ENCODE peak calls at places on chromosomes 4 and X, in nine cellular contexts. N, T, R, I, X, Q, D, W and S are unnamed samples.

GRCh38 chr4:158673633-158674032 is 1.5 kb downstream of the ETFDH start:
- DNase-seq in N (no peak), T (no peak), R (no peak), I (no peak), X (no peak), Q (no peak), D (no peak), W (no peak), S (no peak)

GRCh38 chrX:72240976-72241375 is 2.1 kb upstream of the ERCC6L start:
- DNase-seq in N (no peak), T (no peak), R (no peak), I (no peak), X (no peak), Q (no peak), D (no peak), W (no peak), S (no peak)

GRCh38 chrX:109847257-109848187 is 114.5 kb upstream of the ACSL4 start:
- DNase-seq in N (peak), T (no peak), R (peak), I (peak), X (peak), Q (peak), D (peak), W (peak), S (no peak)

GRCh38 chrX:118218940-118219339 is 102.3 kb upstream of the KLHL13 start:
- DNase-seq in N (no peak), T (no peak), R (no peak), I (no peak), X (no peak), Q (no peak), D (no peak), W (no peak), S (no peak)

GRCh38 chr4:48949518-48950207 is 36.4 kb upstream of the CWH43 start:
- DNase-seq in N (peak), T (no peak), R (peak), I (no peak), X (peak), Q (no peak), D (no peak), W (peak), S (no peak)

GRCh38 chr4:38529189-38530115 is 134.5 kb upstream of the KLF3 start:
- DNase-seq in N (peak), T (peak), R (no peak), I (no peak), X (peak), Q (no peak), D (no peak), W (no peak), S (no peak)

GRCh38 chr4:140078366-140078765 is 75.6 kb downstream of the MAML3 start:
- DNase-seq in N (no peak), T (no peak), R (no peak), I (peak), X (no peak), Q (no peak), D (peak), W (peak), S (no peak)

GRCh38 chrX:110722135-110722534 is 73.5 kb downstream of the CHRDL1 start:
- DNase-seq in N (no peak), T (no peak), R (no peak), I (no peak), X (no peak), Q (no peak), D (no peak), W (no peak), S (no peak)

GRCh38 chr4:19927381-19927780 is 324.3 kb upstream of the SLIT2 start:
- DNase-seq in N (no peak), T (no peak), R (no peak), I (peak), X (no peak), Q (no peak), D (peak), W (peak), S (no peak)

GRCh38 chr4:13966241-13967195 is 339.0 kb upstream of the BOD1L1 start:
- DNase-seq in N (peak), T (no peak), R (peak), I (peak), X (no peak), Q (peak), D (peak), W (peak), S (no peak)

GRCh38 chr4:119284876-119285611 is 36.9 kb downstream of the FABP2 start:
- DNase-seq in N (peak), T (no peak), R (peak), I (peak), X (peak), Q (peak), D (peak), W (peak), S (no peak)

GRCh38 chr4:1249148-1249730 is 309 bp upstream of the CTBP1 start:
- DNase-seq in N (peak), T (peak), R (peak), I (peak), X (peak), Q (peak), D (peak), W (peak), S (no peak)

GRCh38 chr4:41692717-41693345 is 55.7 kb downstream of the PHOX2B start:
- DNase-seq in N (peak), T (no peak), R (peak), I (peak), X (peak), Q (peak), D (peak), W (peak), S (no peak)

GRCh38 chr4:13527983-13528822 is 16.1 kb downstream of the NKX3-2 start:
- DNase-seq in N (no peak), T (no peak), R (peak), I (peak), X (no peak), Q (no peak), D (no peak), W (no peak), S (no peak)

GRCh38 chr4:169662226-169662625 is 41.8 kb downstream of the CLCN3 start:
- DNase-seq in N (no peak), T (no peak), R (no peak), I (peak), X (no peak), Q (no peak), D (no peak), W (no peak), S (no peak)

GRCh38 chr4:188941524-188942109 is 802.4 kb downstream of the TRIML1 start:
- DNase-seq in N (peak), T (no peak), R (peak), I (peak), X (peak), Q (peak), D (peak), W (peak), S (no peak)

GRCh38 chrX:84865113-84865512 is 138.6 kb upstream of the APOOL start:
- DNase-seq in N (peak), T (no peak), R (no peak), I (no peak), X (no peak), Q (peak), D (no peak), W (no peak), S (no peak)

GRCh38 chr4:153757407-153757806 is 2.4 kb downstream of the RNF175 start:
- DNase-seq in N (peak), T (no peak), R (peak), I (no peak), X (no peak), Q (no peak), D (peak), W (no peak), S (no peak)

GRCh38 chr4:76729991-76730390 is 168.0 kb downstream of the SOWAHB start:
- DNase-seq in N (no peak), T (no peak), R (no peak), I (peak), X (no peak), Q (no peak), D (no peak), W (peak), S (no peak)

GRCh38 chrX:57918750-57919436 is 8.6 kb upstream of the ZXDA start:
- DNase-seq in N (peak), T (peak), R (no peak), I (peak), X (peak), Q (peak), D (no peak), W (peak), S (no peak)

GRCh38 chr4:42821230-42821629 is 71.3 kb upstream of the GRXCR1 start:
- DNase-seq in N (no peak), T (no peak), R (no peak), I (no peak), X (no peak), Q (no peak), D (no peak), W (no peak), S (no peak)

GRCh38 chrX:40077176-40077575 is 20.6 kb downstream of the BCOR start:
- DNase-seq in N (no peak), T (no peak), R (no peak), I (no peak), X (no peak), Q (no peak), D (no peak), W (no peak), S (no peak)

GRCh38 chr4:88830576-88830975 is 132.9 kb upstream of the NAP1L5 start:
- DNase-seq in N (no peak), T (no peak), R (no peak), I (no peak), X (no peak), Q (no peak), D (no peak), W (no peak), S (no peak)

GRCh38 chr4:169907705-169908104 is 118.5 kb downstream of the MFAP3L start:
- DNase-seq in N (no peak), T (no peak), R (no peak), I (no peak), X (no peak), Q (no peak), D (no peak), W (no peak), S (no peak)

GRCh38 chr4:1579834-1580686 is 104.1 kb downstream of the FAM53A start:
- DNase-seq in N (peak), T (peak), R (peak), I (peak), X (peak), Q (no peak), D (peak), W (peak), S (no peak)

GRCh38 chrX:9327086-9327746 is 137.6 kb upstream of the TBL1X start:
- DNase-seq in N (peak), T (no peak), R (no peak), I (no peak), X (no peak), Q (no peak), D (no peak), W (no peak), S (no peak)

GRCh38 chr4:137707626-137708025 is 175.3 kb upstream of the PCDH18 start:
- DNase-seq in N (peak), T (no peak), R (peak), I (peak), X (no peak), Q (peak), D (peak), W (peak), S (no peak)

GRCh38 chr4:188021548-188022249 is 26.1 kb downstream of the ZFP42 start:
- DNase-seq in N (peak), T (no peak), R (no peak), I (no peak), X (peak), Q (no peak), D (no peak), W (no peak), S (no peak)

GRCh38 chrX:1453951-1454785 is 1.5 kb upstream of the ASMTL start:
- DNase-seq in N (peak), T (peak), R (peak), I (peak), X (peak), Q (peak), D (peak), W (peak), S (peak)

GRCh38 chrX:108437789-108438623 is at the start of gene COL4A6:
- DNase-seq in N (no peak), T (peak), R (peak), I (peak), X (no peak), Q (no peak), D (no peak), W (peak), S (no peak)

GRCh38 chr4:26412381-26413372 is 77.6 kb downstream of the CCKAR start:
- DNase-seq in N (no peak), T (no peak), R (no peak), I (no peak), X (no peak), Q (peak), D (no peak), W (no peak), S (no peak)

GRCh38 chr4:54085284-54085683 is 14.7 kb upstream of the GSX2 start:
- DNase-seq in N (peak), T (no peak), R (peak), I (peak), X (peak), Q (peak), D (peak), W (peak), S (no peak)

GRCh38 chr4:161926033-161926828 is 237.6 kb downstream of the FSTL5 start:
- DNase-seq in N (no peak), T (no peak), R (no peak), I (no peak), X (no peak), Q (no peak), D (peak), W (no peak), S (no peak)

GRCh38 chr4:87014284-87014782 is 79.5 kb downstream of the AFF1 start:
- DNase-seq in N (peak), T (no peak), R (no peak), I (no peak), X (no peak), Q (peak), D (peak), W (peak), S (peak)

GRCh38 chr4:8725845-8726244 is 133.3 kb downstream of the CPZ start:
- DNase-seq in N (no peak), T (peak), R (no peak), I (no peak), X (no peak), Q (no peak), D (no peak), W (no peak), S (no peak)

GRCh38 chr4:1241466-1241935 is 7.4 kb downstream of the CTBP1 start:
- DNase-seq in N (no peak), T (peak), R (no peak), I (no peak), X (no peak), Q (no peak), D (no peak), W (no peak), S (no peak)

GRCh38 chr4:4658051-4658450 is 116.2 kb upstream of the STX18 start:
- DNase-seq in N (peak), T (no peak), R (no peak), I (no peak), X (peak), Q (no peak), D (no peak), W (no peak), S (no peak)

GRCh38 chrX:65588795-65589194 is 54.2 kb upstream of the LAS1L start:
- DNase-seq in N (no peak), T (no peak), R (no peak), I (no peak), X (no peak), Q (no peak), D (no peak), W (no peak), S (no peak)

DNA sequence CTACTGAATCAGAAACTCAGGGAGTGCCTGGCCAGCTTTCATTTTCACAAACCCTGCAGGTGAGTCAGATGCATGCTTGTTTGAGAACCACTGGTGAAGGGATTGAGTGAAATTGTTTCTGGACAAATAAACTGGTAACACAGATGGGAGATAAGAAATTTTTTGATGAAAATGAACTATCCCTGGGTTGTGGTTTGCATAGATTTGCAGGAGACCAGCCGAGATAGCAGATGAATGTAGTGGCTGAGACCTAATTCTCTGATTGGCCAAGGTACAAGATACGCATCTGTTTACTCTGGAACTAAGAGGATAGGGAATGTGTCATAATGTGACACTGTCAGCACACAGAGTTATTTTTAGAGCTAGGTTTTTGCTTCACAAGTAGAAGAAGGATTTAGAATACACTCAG is 117.8 kb upstream of the NOCT start:
- DNase-seq in N (peak), T (no peak), R (peak), I (peak), X (peak), Q (peak), D (peak), W (peak), S (no peak)
- H3K4me3 ChIP-seq in N (peak), T (no peak), R (no peak), I (no peak), X (no peak), Q (no peak), D (peak), W (peak), S (no peak)

DNA sequence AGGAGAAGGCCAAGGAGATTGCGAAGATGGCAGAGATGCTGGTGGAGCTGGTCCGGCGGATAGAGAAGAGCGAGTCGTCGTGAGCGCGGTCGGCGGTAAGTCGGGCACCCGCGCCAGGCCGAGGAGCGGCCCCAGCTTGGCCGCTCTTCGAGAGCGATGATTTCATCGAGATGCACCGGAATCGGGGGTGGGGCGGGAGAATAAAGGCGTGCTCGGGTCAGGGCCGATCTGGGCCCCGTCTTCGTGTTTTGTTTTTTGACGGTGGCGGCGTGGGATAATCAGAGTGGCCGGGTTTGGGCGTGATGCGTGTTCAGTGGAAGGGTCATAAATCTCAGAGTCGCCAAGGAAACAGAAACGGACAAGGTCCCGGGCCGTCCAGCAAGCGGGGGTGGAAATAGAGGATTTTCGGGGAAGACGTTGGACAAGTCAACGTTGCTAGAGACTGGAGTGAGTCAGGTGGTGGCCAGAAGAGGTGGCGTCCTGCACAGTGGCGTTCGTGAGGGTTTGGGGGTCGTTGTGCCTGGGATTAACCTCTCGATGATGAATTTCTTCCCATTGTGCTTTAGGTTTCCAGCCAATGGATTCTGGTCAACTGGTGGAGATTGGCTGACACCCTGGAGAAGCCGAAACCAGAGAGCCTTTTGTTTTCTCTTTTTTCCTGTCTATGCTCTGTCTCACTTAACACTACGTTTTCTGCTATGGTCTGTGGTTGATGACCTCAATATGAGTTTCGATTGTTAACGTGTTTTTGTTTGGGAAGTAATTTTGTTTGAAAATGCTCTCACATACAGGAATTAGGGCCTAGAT is 882 bp downstream of the MRFAP1 start:
- DNase-seq in N (peak), T (no peak), R (peak), I (peak), X (peak), Q (peak), D (peak), W (peak), S (no peak)
- H3K9ac ChIP-seq in N (peak), T (peak), R (peak), I (peak), X (peak), Q (peak), D (peak), W (peak), S (peak)

GRCh38 chr4:112007361-112007760 is 137.9 kb upstream of the FAM241A start:
- DNase-seq in N (no peak), T (no peak), R (no peak), I (no peak), X (no peak), Q (no peak), D (no peak), W (no peak), S (no peak)

GRCh38 chr4:111999801-112000200 is 145.5 kb upstream of the FAM241A start:
- DNase-seq in N (no peak), T (no peak), R (no peak), I (no peak), X (no peak), Q (no peak), D (no peak), W (no peak), S (no peak)

GRCh38 chr4:112005027-112005426 is 140.2 kb upstream of the FAM241A start:
- DNase-seq in N (no peak), T (no peak), R (no peak), I (no peak), X (no peak), Q (no peak), D (no peak), W (no peak), S (no peak)

GRCh38 chr4:112002301-112002700 is 143.0 kb upstream of the FAM241A start:
- DNase-seq in N (no peak), T (no peak), R (peak), I (no peak), X (peak), Q (no peak), D (no peak), W (peak), S (no peak)

DNA sequence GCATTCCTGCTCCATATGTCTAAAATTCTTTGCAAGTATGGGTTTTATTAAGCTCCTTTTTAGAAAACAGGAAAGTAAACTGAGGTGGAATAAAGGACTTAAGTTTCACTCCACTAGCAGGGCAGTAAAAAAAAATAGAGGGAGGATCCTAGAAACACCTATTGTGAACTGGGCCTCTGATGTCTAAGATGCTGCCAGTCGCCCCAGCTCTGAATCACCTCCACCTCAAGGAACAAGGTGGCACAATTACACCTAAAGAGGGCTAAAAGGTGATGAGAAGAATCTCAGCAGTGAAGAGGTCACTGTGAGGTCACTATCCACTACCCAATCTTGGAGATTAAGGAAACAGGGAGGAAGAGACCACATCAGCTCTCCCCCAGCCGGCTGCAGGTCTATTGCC is 141.7 kb upstream of the FAM241A start:
- DNase-seq in N (no peak), T (no peak), R (no peak), I (no peak), X (no peak), Q (no peak), D (no peak), W (no peak), S (no peak)
- H3K4me3 ChIP-seq in N (no peak), T (no peak), R (no peak), I (no peak), X (no peak), Q (no peak), D (no peak), W (no peak), S (no peak)

GRCh38 chr4:186886759-186887158 is 163.1 kb upstream of the FAT1 start:
- DNase-seq in N (no peak), T (no peak), R (no peak), I (no peak), X (peak), Q (no peak), D (no peak), W (no peak), S (no peak)
- H3K9ac ChIP-seq in N (no peak), T (no peak), R (peak), I (no peak), X (no peak), Q (no peak), D (no peak), W (no peak), S (no peak)

GRCh38 chr4:7421356-7422097 is 13.2 kb downstream of the PSAPL1 start:
- DNase-seq in N (no peak), T (no peak), R (no peak), I (no peak), X (no peak), Q (no peak), D (no peak), W (no peak), S (no peak)
- H3K4me3 ChIP-seq in N (no peak), T (no peak), R (no peak), I (no peak), X (no peak), Q (no peak), D (no peak), W (no peak), S (no peak)

GRCh38 chr4:55458164-55458563 is 62.4 kb downstream of the TMEM165 start:
- DNase-seq in N (peak), T (no peak), R (no peak), I (no peak), X (no peak), Q (peak), D (peak), W (peak), S (no peak)

GRCh38 chr4:55458611-55459010 is 62.9 kb downstream of the TMEM165 start:
- DNase-seq in N (peak), T (no peak), R (peak), I (no peak), X (no peak), Q (no peak), D (no peak), W (peak), S (no peak)
- H3K9ac ChIP-seq in N (no peak), T (no peak), R (no peak), I (peak), X (no peak), Q (no peak), D (no peak), W (peak), S (no peak)